ENCODE peak calls at places on chromosomes 1 and 21, in six cellular contexts. Y, H, P, F, I and C are unnamed samples.

GRCh38 chr1:198220428-198220827 is 63.6 kb downstream of the NEK7 start:
- DNase-seq in Y (no peak), H (peak), P (no peak), F (no peak), I (no peak), C (no peak)

GRCh38 chr1:80799457-80799856 is 1001.3 kb upstream of the ADGRL2 start:
- DNase-seq in Y (no peak), H (no peak), P (no peak), F (no peak), I (no peak), C (no peak)

GRCh38 chr1:59880735-59881134 is 45.8 kb downstream of the CYP2J2 start:
- DNase-seq in Y (no peak), H (no peak), P (no peak), F (no peak), I (no peak), C (no peak)

GRCh38 chr1:22024485-22025367 is 23.3 kb downstream of the CELA3A start:
- DNase-seq in Y (peak), H (peak), P (peak), F (peak), I (peak), C (peak)

GRCh38 chr21:46191257-46191685 is 7.0 kb upstream of the SPATC1L start:
- DNase-seq in Y (no peak), H (peak), P (peak), F (no peak), I (no peak), C (no peak)

GRCh38 chr21:34679056-34679455 is 10.3 kb downstream of the CLIC6 start:
- DNase-seq in Y (no peak), H (no peak), P (no peak), F (no peak), I (no peak), C (peak)

GRCh38 chr1:52159033-52159789 is 17.3 kb downstream of the ZFYVE9 start:
- DNase-seq in Y (no peak), H (no peak), P (no peak), F (no peak), I (no peak), C (no peak)

GRCh38 chr1:209527993-209528392 is 55.5 kb upstream of the CAMK1G start:
- DNase-seq in Y (peak), H (no peak), P (no peak), F (peak), I (peak), C (no peak)